ENCODE peak calls at places on chromosomes 11 and 22, in five cellular contexts. U, D, B, A and T are unnamed samples.

GRCh38 chr11:112610996-112611795 is 350.0 kb upstream of the NCAM1 start:
- DNase-seq in U (no peak), D (no peak), B (no peak), A (no peak), T (no peak)

GRCh38 chr11:69437001-69437875 is 44.2 kb upstream of the LINC01488 start:
- DNase-seq in U (no peak), D (no peak), B (no peak), A (peak; percentile 71), T (no peak)

GRCh38 chr11:35629914-35630313 is 11.7 kb downstream of the FJX1 start:
- DNase-seq in U (peak; percentile 100), D (no peak), B (no peak), A (peak; percentile 59), T (no peak)

GRCh38 chr11:73404048-73404447 is 27.8 kb downstream of the RELT start:
- DNase-seq in U (peak; percentile 40), D (peak; percentile 54), B (no peak), A (peak; percentile 59), T (peak; percentile 81)

GRCh38 chr22:26169312-26170111 is at the start of gene SEZ6L:
- DNase-seq in U (no peak), D (no peak), B (no peak), A (no peak), T (peak; percentile 26)

GRCh38 chr11:112852141-112852853 is 108.9 kb upstream of the NCAM1 start:
- DNase-seq in U (no peak), D (no peak), B (no peak), A (no peak), T (no peak)

GRCh38 chr11:69001301-69002081 is 11.6 kb downstream of the MRGPRF start:
- DNase-seq in U (no peak), D (no peak), B (no peak), A (no peak), T (no peak)

GRCh38 chr11:45021692-45022130 is 71.0 kb upstream of the TP53I11 start:
- DNase-seq in U (peak; percentile 16), D (no peak), B (no peak), A (no peak), T (peak; percentile 89)

GRCh38 chr11:112524808-112525207 is 264.1 kb upstream of the PLET1 start:
- DNase-seq in U (no peak), D (peak; percentile 35), B (no peak), A (no peak), T (peak; percentile 10)

GRCh38 chr11:76075699-76076098 is 130.6 kb downstream of the WNT11 start:
- DNase-seq in U (peak; percentile 67), D (no peak), B (no peak), A (no peak), T (no peak)

GRCh38 chr11:59556115-59556882 is 45.0 kb downstream of the OR4D9 start:
- DNase-seq in U (peak; percentile 93), D (no peak), B (peak; percentile 29), A (no peak), T (peak; percentile 46)

GRCh38 chr11:128266893-128267292 is 320.5 kb downstream of the ETS1 start:
- DNase-seq in U (no peak), D (no peak), B (no peak), A (no peak), T (no peak)

GRCh38 chr11:68099474-68100405 is 21.4 kb downstream of the CHKA start:
- DNase-seq in U (no peak), D (peak; percentile 95), B (peak; percentile 48), A (no peak), T (peak; percentile 58)

GRCh38 chr22:31490496-31490925 is 869 bp upstream of the EIF4ENIF1 start:
- DNase-seq in U (peak; percentile 79), D (peak; percentile 53), B (peak; percentile 86), A (peak; percentile 37), T (peak; percentile 56)

GRCh38 chr11:62865641-62866040 is 15.1 kb upstream of the SLC3A2 start:
- DNase-seq in U (no peak), D (no peak), B (no peak), A (no peak), T (no peak)

GRCh38 chr11:47056261-47056915 is 119.8 kb downstream of the CSTPP1 start:
- DNase-seq in U (peak; percentile 94), D (no peak), B (no peak), A (no peak), T (no peak)

GRCh38 chr11:43567396-43567975 is 113.1 kb upstream of the HSD17B12 start:
- DNase-seq in U (peak; percentile 56), D (no peak), B (no peak), A (peak; percentile 67), T (no peak)

GRCh38 chr11:120526241-120526640 is 14.7 kb downstream of the GRIK4 start:
- DNase-seq in U (no peak), D (no peak), B (no peak), A (no peak), T (no peak)

GRCh38 chr11:33667819-33668467 is 32.7 kb downstream of the C11orf91 start:
- DNase-seq in U (no peak), D (no peak), B (no peak), A (no peak), T (no peak)

GRCh38 chr11:115081972-115082371 is 403.6 kb downstream of the NXPE2 start:
- DNase-seq in U (no peak), D (no peak), B (no peak), A (no peak), T (no peak)

GRCh38 chr11:131195801-131196517 is 174.5 kb upstream of the NTM start:
- DNase-seq in U (peak; percentile 25), D (peak; percentile 71), B (no peak), A (no peak), T (peak; percentile 61)

GRCh38 chr22:17477401-17477833 is 85.9 kb upstream of the SLC25A18 start:
- DNase-seq in U (no peak), D (no peak), B (no peak), A (no peak), T (peak; percentile 68)

GRCh38 chr11:114605370-114605769 is 9.8 kb upstream of the NXPE4 start:
- DNase-seq in U (no peak), D (no peak), B (no peak), A (no peak), T (no peak)

GRCh38 chr11:123188508-123189165 is 6.4 kb downstream of the CLMP start:
- DNase-seq in U (peak; percentile 99), D (no peak), B (no peak), A (no peak), T (no peak)

GRCh38 chr11:12497431-12497830 is 120.1 kb downstream of the PARVA start:
- DNase-seq in U (no peak), D (no peak), B (no peak), A (no peak), T (no peak)

GRCh38 chr11:61110255-61111059 is 8.2 kb downstream of the CD5 start:
- DNase-seq in U (no peak), D (no peak), B (no peak), A (no peak), T (no peak)

GRCh38 chr11:85725510-85726258 is 39.7 kb upstream of the CCDC89 start:
- DNase-seq in U (peak; percentile 97), D (no peak), B (no peak), A (peak; percentile 41), T (no peak)

DNA sequence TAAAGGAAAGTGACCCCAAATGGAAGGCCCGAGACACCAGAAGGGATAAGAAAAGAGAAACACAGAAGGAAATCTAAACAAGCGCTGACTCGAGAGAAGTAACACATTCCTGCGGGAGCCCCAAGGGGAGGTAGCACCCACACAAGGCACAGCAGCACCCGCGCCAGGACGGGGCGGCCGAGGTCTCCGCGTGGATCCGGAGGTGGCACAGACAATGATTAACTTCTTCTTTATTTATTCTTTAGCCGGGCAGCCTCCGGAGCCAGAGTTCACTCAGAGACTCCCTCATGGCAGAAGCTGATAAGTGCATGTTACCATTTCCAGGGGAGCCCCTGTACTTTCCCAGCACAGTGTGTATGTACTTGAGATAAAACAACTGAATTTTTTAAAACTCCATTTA is 5.1 kb downstream of the TOLLIP start:
- DNase-seq in U (no peak), D (peak; percentile 73), B (peak; percentile 13), A (peak; percentile 25), T (no peak)
- H3K4me1 ChIP-seq in U (peaks cover 6% of the 10 kb centered on the region), D (peaks cover 96% of the 10 kb centered on the region), B (peaks cover 20% of the 10 kb centered on the region), A (peaks cover 51% of the 10 kb centered on the region), T (peaks cover 18% of the 10 kb centered on the region)

GRCh38 chr11:129980086-129980485 is 22.5 kb downstream of the PRDM10 start:
- DNase-seq in U (no peak), D (no peak), B (no peak), A (no peak), T (no peak)

GRCh38 chr11:129989437-129989836 is 13.2 kb downstream of the PRDM10 start:
- DNase-seq in U (peak; percentile 5), D (no peak), B (no peak), A (no peak), T (no peak)

GRCh38 chr11:129987950-129988349 is 14.7 kb downstream of the PRDM10 start:
- DNase-seq in U (no peak), D (no peak), B (no peak), A (no peak), T (no peak)

DNA sequence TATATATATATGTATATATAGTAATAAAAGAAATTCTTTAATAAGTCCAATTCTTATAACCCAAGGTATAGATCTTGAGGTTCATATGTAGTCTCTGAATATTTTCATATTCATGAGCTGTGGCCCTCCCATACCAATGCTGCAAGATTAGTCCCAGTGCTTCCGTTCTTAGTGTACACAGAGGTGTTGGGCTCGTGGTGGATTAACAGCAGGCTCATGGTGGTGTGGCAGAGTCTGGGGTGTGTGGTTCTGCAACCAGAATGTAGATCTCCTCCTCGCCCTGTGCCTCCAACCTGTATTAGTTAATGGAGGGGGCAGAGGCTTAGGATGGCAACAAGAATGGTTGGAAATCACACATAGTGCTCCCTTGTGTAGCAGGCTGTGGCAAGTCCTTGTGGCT is 16.8 kb downstream of the PRDM10 start:
- DNase-seq in U (no peak), D (no peak), B (no peak), A (no peak), T (no peak)
- TF ChIP-seq POLR2A in U (no peak), D (no peak), B (no peak), A (no peak), T (no peak)

DNA sequence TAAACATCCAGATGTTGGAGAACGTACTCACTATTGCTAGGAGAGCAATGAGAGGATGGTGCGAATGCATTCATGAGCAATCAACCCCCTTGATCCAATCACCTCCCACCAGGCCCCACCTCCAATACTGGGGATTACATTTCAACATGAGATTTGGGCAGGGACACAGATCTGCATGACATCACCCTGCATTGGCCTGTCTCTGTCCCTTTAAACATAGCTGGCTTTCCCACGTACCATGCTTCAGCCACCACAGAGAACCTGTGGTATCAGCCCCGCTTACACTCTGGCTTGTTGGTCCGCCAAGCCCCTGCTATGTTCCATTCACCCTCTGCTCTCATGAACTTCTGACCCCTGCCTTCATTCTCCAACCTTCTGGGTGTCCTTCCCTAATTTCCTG is 157.5 kb upstream of the E2F8 start:
- DNase-seq in U (peak; percentile 19), D (no peak), B (no peak), A (no peak), T (no peak)
- H3K4me1 ChIP-seq in U (peaks cover 23% of the 10 kb centered on the region), D (peaks cover 14% of the 10 kb centered on the region), B (no peaks in the 10 kb centered on the region), A (peaks cover 9% of the 10 kb centered on the region), T (no peaks in the 10 kb centered on the region)

DNA sequence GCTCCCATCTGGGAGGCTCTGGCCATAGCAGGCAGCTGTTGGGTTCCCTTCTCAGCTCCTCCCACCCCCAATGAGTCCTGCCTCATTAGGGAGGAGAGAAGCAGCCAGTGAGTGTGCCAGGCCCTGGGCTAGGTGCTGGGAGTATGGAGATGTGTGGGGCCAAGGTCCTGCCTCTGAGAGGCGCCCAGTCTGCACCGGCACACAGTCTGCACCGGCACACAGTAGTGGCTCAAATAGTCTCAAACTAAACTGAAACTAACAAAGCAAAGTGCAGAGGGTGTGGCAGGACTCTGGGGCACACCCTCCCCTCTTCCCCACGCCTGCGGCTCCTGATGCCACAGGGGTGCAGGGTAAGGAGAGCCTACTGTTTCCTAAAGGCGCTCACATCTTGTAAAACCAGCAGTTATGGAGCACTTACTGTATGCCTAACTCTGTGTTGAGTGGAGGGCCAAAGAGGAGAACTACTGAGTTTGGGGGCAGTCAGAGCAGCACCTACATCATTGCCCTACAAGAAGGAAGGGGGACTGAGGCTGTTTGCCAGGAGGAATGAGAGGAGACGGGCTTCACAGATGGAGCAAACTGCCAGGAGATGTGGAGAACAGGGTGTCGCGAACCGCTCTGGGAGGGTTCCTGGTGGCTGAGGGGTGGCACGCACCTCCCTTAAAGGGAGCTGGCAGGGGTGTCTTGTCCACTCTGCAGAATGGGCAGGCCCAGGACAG is 959 bp upstream of the SH3BP1 start:
- DNase-seq in U (no peak), D (peak; percentile 43), B (peak; percentile 51), A (no peak), T (no peak)
- TF ChIP-seq POLR2A in U (no peak), D (no peak), B (peak; percentile 18), A (no peak), T (no peak)